ENCODE peak calls at places on chromosomes 7 and 10, in six cellular contexts. N is Calu3, K is mammary epithelial cell, S is adrenal gland, O is activated T-helper 1 cell treated with Interleukin-2 at 50 U/mL for 16 hours, I is T47D. V is an unnamed sample.
A peak's percentile ranks its signal among the peaks of the same experiment; 100 is the strongest.

GRCh38 chr10:46226900-46227558 is 59.8 kb upstream of the ANTXRL start:
- DNase-seq in N (no peak), K (no peak), S (no peak), O (no peak), I (no peak), V (no peak)

GRCh38 chr10:122475130-122475529 is 13.8 kb downstream of the HTRA1 start:
- DNase-seq in N (no peak), K (no peak), S (peak; percentile 29), O (no peak), I (no peak), V (no peak)

GRCh38 chr7:85070967-85071628 is 115.8 kb downstream of the SEMA3D start:
- DNase-seq in N (no peak), K (peak; percentile 88), S (no peak), O (no peak), I (peak; percentile 26), V (no peak)

GRCh38 chr7:24442170-24442777 is 131.0 kb upstream of the PALS2 start:
- DNase-seq in N (no peak), K (no peak), S (no peak), O (no peak), I (no peak), V (no peak)

GRCh38 chr7:117808273-117808868 is 64.9 kb downstream of the CTTNBP2 start:
- DNase-seq in N (no peak), K (no peak), S (peak; percentile 5), O (no peak), I (no peak), V (no peak)

GRCh38 chr10:103554488-103555320 is 61.2 kb downstream of the NEURL1 start:
- DNase-seq in N (no peak), K (peak; percentile 39), S (peak; percentile 61), O (no peak), I (peak; percentile 63), V (no peak)

GRCh38 chr7:70710651-70711050 is 421.3 kb upstream of the GALNT17 start:
- DNase-seq in N (no peak), K (no peak), S (no peak), O (no peak), I (no peak), V (no peak)

GRCh38 chr10:67771200-67771599 is 66.8 kb downstream of the DNAJC12 start:
- DNase-seq in N (no peak), K (no peak), S (no peak), O (no peak), I (no peak), V (no peak)

GRCh38 chr7:2105917-2106316 is 126.8 kb downstream of the MAD1L1 start:
- DNase-seq in N (no peak), K (no peak), S (no peak), O (no peak), I (no peak), V (no peak)

GRCh38 chr7:122304604-122304975 is at the start of gene FEZF1:
- DNase-seq in N (peak; percentile 56), K (no peak), S (no peak), O (no peak), I (peak; percentile 70), V (peak; percentile 46)

GRCh38 chr7:19558527-19558926 is 150.3 kb downstream of the POLR1F start:
- DNase-seq in N (no peak), K (peak; percentile 70), S (no peak), O (no peak), I (no peak), V (no peak)

GRCh38 chr7:130392456-130392860 is 12.2 kb downstream of the CPA1 start:
- DNase-seq in N (no peak), K (no peak), S (peak; percentile 62), O (no peak), I (no peak), V (no peak)

GRCh38 chr7:70573202-70573810 is 558.6 kb upstream of the GALNT17 start:
- DNase-seq in N (no peak), K (no peak), S (no peak), O (no peak), I (no peak), V (no peak)

GRCh38 chr10:130766716-130767115 is 544.8 kb downstream of the TCERG1L start:
- DNase-seq in N (no peak), K (no peak), S (no peak), O (no peak), I (no peak), V (no peak)

GRCh38 chr7:100889761-100890639 is 485 bp upstream of the UFSP1 start:
- DNase-seq in N (peak; percentile 88), K (peak; percentile 90), S (peak; percentile 95), O (peak; percentile 86), I (peak; percentile 94), V (peak; percentile 89)

GRCh38 chr7:67738958-67739357 is 742.3 kb downstream of the TYW1 start:
- DNase-seq in N (no peak), K (no peak), S (peak; percentile 71), O (no peak), I (peak; percentile 19), V (no peak)

V was measured in Caki2.